ENCODE peak calls at places on chromosome 7, in eight cellular contexts. F is EL; H is cardiac fibroblast; M is activated T-cell treated with anti-CD3 and anti-CD28 coated beads for 1 hour; Z is stimulated activated CD4-positive, alpha-beta T cell treated with anti-CD3 and anti-CD28 coated beads, Interleukin-1b, Interleukin-23, amount 100 ng/mL, for 1 hour; S is NCI-H345; D is skeletal muscle cell; A is Right ventricle myocardium inferior. E is an unnamed sample.

GRCh38 chr7:29194206-29194593 is 375 bp upstream of the CHN2 start:
- DNase-seq in S (no peak), D (no peak), M (no peak), H (no peak), Z (no peak), F (no peak), A (peak), E (no peak)

GRCh38 chr7:148060724-148061123 is 529.8 kb upstream of the C7orf33 start:
- DNase-seq in A (no peak), M (no peak), H (no peak), S (no peak), F (no peak), D (no peak), Z (no peak), E (no peak)

GRCh38 chr7:130356121-130356759 is 11.6 kb downstream of the CPA5 start:
- DNase-seq in F (peak), M (no peak), A (no peak), Z (no peak), S (no peak), D (peak), H (peak), E (peak)

GRCh38 chr7:1537631-1538412 is 7.3 kb downstream of the MAFK start:
- DNase-seq in H (peak), F (peak), Z (no peak), S (no peak), A (peak), M (no peak), D (peak), E (peak)

GRCh38 chr7:94907420-94908203 is at the start of gene PPP1R9A:
- DNase-seq in S (peak), Z (no peak), F (peak), H (no peak), M (no peak), A (peak), D (no peak), E (no peak)

GRCh38 chr7:1823376-1824150 is 153.5 kb downstream of the ELFN1 start:
- DNase-seq in F (no peak), A (no peak), D (no peak), Z (no peak), H (no peak), M (no peak), S (no peak), E (no peak)

GRCh38 chr7:1883031-1883761 is 213.1 kb downstream of the ELFN1 start:
- DNase-seq in A (peak), H (peak), F (peak), D (peak), Z (no peak), S (no peak), M (no peak), E (peak)

GRCh38 chr7:155355176-155355575 is 57.5 kb downstream of the INSIG1 start:
- DNase-seq in D (no peak), H (no peak), S (no peak), M (no peak), A (peak), Z (no peak), F (no peak), E (no peak)

GRCh38 chr7:43784030-43785001 is 25.8 kb downstream of the BLVRA start:
- DNase-seq in M (no peak), D (no peak), A (no peak), F (no peak), Z (no peak), S (no peak), H (peak), E (no peak)

GRCh38 chr7:128044064-128044463 is 12.8 kb upstream of the LRRC4 start:
- DNase-seq in H (no peak), A (no peak), M (no peak), Z (no peak), D (no peak), F (no peak), S (no peak), E (no peak)

GRCh38 chr7:138358850-138359341 is 101.2 kb upstream of the TRIM24 start:
- DNase-seq in A (no peak), Z (no peak), D (no peak), F (peak), S (no peak), H (peak), M (no peak), E (no peak)

GRCh38 chr7:107076781-107077698 is 32.5 kb downstream of the PRKAR2B start:
- DNase-seq in A (no peak), M (no peak), D (no peak), Z (no peak), H (no peak), F (no peak), S (no peak), E (no peak)

GRCh38 chr7:5528071-5528814 is 104.6 kb upstream of the TNRC18 start:
- DNase-seq in S (no peak), A (peak), F (peak), Z (no peak), M (peak), H (peak), D (no peak), E (no peak)

GRCh38 chr7:945556-946255 is 8.8 kb downstream of the ADAP1 start:
- DNase-seq in A (no peak), H (no peak), S (no peak), Z (no peak), M (no peak), F (no peak), D (no peak), E (no peak)

GRCh38 chr7:40680657-40681056 is 545.9 kb downstream of the SUGCT start:
- DNase-seq in H (peak), S (no peak), Z (no peak), D (no peak), M (no peak), A (no peak), F (peak), E (no peak)

GRCh38 chr7:99693427-99694200 is 13.8 kb upstream of the CYP3A5 start:
- DNase-seq in M (peak), F (no peak), Z (no peak), S (peak), A (no peak), D (no peak), H (no peak), E (no peak)

GRCh38 chr7:94393251-94393758 is 1.4 kb upstream of the COL1A2 start:
- DNase-seq in S (no peak), A (peak), Z (no peak), H (peak), M (no peak), D (no peak), F (peak), E (no peak)

GRCh38 chr7:47328392-47329319 is 253.3 kb downstream of the TNS3 start:
- DNase-seq in F (no peak), S (no peak), M (no peak), Z (no peak), H (no peak), D (no peak), A (no peak), E (no peak)

GRCh38 chr7:132977234-132977633 is 104.7 kb downstream of the CHCHD3 start:
- DNase-seq in S (no peak), D (no peak), A (no peak), M (no peak), F (no peak), H (no peak), Z (no peak), E (no peak)

GRCh38 chr7:107472116-107472515 is 2.3 kb downstream of the GPR22 start:
- DNase-seq in M (no peak), A (no peak), Z (no peak), D (no peak), H (no peak), F (no peak), S (no peak), E (no peak)

GRCh38 chr7:117673367-117673766 is 193.5 kb downstream of the CFTR start:
- DNase-seq in D (no peak), Z (no peak), F (no peak), H (no peak), S (peak), M (no peak), A (no peak), E (no peak)

E was measured in stromal cell of bone marrow.